ENCODE peak calls at places on chromosomes 13 and 19, in nine cellular contexts. One of them, this sample, is unnamed.

GRCh38 chr19:28633223-28634030 is 579.5 kb downstream of the UQCRFS1 start:
- DNase-seq in stimulated activated CD4-positive, alpha-beta T cell treated with anti-CD3 and anti-CD28 coated beads, Interleukin-2, amount 100 ng/mL, for 48 hours: peak; percentile 28
- DNase-seq in hepatic stellate cell: peak; percentile 57
- DNase-seq in M059J: no peak
- DNase-seq in GM10248: peak; percentile 40
- DNase-seq in substantia nigra: no peak
- DNase-seq in EH: peak; percentile 60
- DNase-seq in NCI-H1092: no peak
- DNase-seq in fibroblast of lung: peak; percentile 49
- DNase-seq in this sample: peak; percentile 36

GRCh38 chr19:40150170-40150569 is 41.1 kb upstream of the MAP3K10 start:
- DNase-seq in stimulated activated CD4-positive, alpha-beta T cell treated with anti-CD3 and anti-CD28 coated beads, Interleukin-2, amount 100 ng/mL, for 48 hours: no peak
- DNase-seq in hepatic stellate cell: no peak
- DNase-seq in M059J: no peak
- DNase-seq in GM10248: no peak
- DNase-seq in substantia nigra: no peak
- DNase-seq in EH: peak; percentile 38
- DNase-seq in NCI-H1092: no peak
- DNase-seq in fibroblast of lung: peak; percentile 5
- DNase-seq in this sample: no peak

GRCh38 chr13:24203726-24204295 is 43.3 kb downstream of the SPATA13 start:
- DNase-seq in stimulated activated CD4-positive, alpha-beta T cell treated with anti-CD3 and anti-CD28 coated beads, Interleukin-2, amount 100 ng/mL, for 48 hours: no peak
- DNase-seq in hepatic stellate cell: no peak
- DNase-seq in M059J: no peak
- DNase-seq in GM10248: no peak
- DNase-seq in substantia nigra: no peak
- DNase-seq in EH: peak; percentile 55
- DNase-seq in NCI-H1092: no peak
- DNase-seq in fibroblast of lung: no peak
- DNase-seq in this sample: no peak

GRCh38 chr19:49338691-49339363 is 3.6 kb downstream of the CD37 start:
- DNase-seq in stimulated activated CD4-positive, alpha-beta T cell treated with anti-CD3 and anti-CD28 coated beads, Interleukin-2, amount 100 ng/mL, for 48 hours: no peak
- DNase-seq in hepatic stellate cell: peak; percentile 40
- DNase-seq in M059J: no peak
- DNase-seq in GM10248: peak; percentile 27
- DNase-seq in substantia nigra: no peak
- DNase-seq in EH: peak; percentile 41
- DNase-seq in NCI-H1092: no peak
- DNase-seq in fibroblast of lung: peak; percentile 49
- DNase-seq in this sample: no peak

GRCh38 chr13:110138009-110138699 is 168.8 kb downstream of the COL4A1 start:
- DNase-seq in stimulated activated CD4-positive, alpha-beta T cell treated with anti-CD3 and anti-CD28 coated beads, Interleukin-2, amount 100 ng/mL, for 48 hours: peak; percentile 55
- DNase-seq in hepatic stellate cell: peak; percentile 86
- DNase-seq in M059J: peak; percentile 81
- DNase-seq in GM10248: peak; percentile 60
- DNase-seq in substantia nigra: peak; percentile 73
- DNase-seq in EH: peak; percentile 81
- DNase-seq in NCI-H1092: peak; percentile 48
- DNase-seq in fibroblast of lung: peak; percentile 82
- DNase-seq in this sample: peak; percentile 61

GRCh38 chr19:47729468-47729798 is 15.9 kb upstream of the NOP53 start:
- DNase-seq in stimulated activated CD4-positive, alpha-beta T cell treated with anti-CD3 and anti-CD28 coated beads, Interleukin-2, amount 100 ng/mL, for 48 hours: no peak
- DNase-seq in hepatic stellate cell: peak; percentile 89
- DNase-seq in M059J: peak; percentile 96
- DNase-seq in GM10248: no peak
- DNase-seq in substantia nigra: no peak
- DNase-seq in EH: peak; percentile 97
- DNase-seq in NCI-H1092: no peak
- DNase-seq in fibroblast of lung: peak; percentile 92
- DNase-seq in this sample: no peak

GRCh38 chr13:98835156-98835555 is 82.7 kb upstream of the SLC15A1 start:
- DNase-seq in stimulated activated CD4-positive, alpha-beta T cell treated with anti-CD3 and anti-CD28 coated beads, Interleukin-2, amount 100 ng/mL, for 48 hours: no peak
- DNase-seq in hepatic stellate cell: no peak
- DNase-seq in M059J: no peak
- DNase-seq in GM10248: no peak
- DNase-seq in substantia nigra: no peak
- DNase-seq in EH: no peak
- DNase-seq in NCI-H1092: peak; percentile 72
- DNase-seq in fibroblast of lung: no peak
- DNase-seq in this sample: no peak

GRCh38 chr13:107730835-107731234 is 484.5 kb downstream of the LIG4 start:
- DNase-seq in stimulated activated CD4-positive, alpha-beta T cell treated with anti-CD3 and anti-CD28 coated beads, Interleukin-2, amount 100 ng/mL, for 48 hours: no peak
- DNase-seq in hepatic stellate cell: no peak
- DNase-seq in M059J: no peak
- DNase-seq in GM10248: no peak
- DNase-seq in substantia nigra: no peak
- DNase-seq in EH: no peak
- DNase-seq in NCI-H1092: no peak
- DNase-seq in fibroblast of lung: peak; percentile 66
- DNase-seq in this sample: no peak

GRCh38 chr13:114339779-114340534 is 25.7 kb downstream of the CHAMP1 start:
- DNase-seq in stimulated activated CD4-positive, alpha-beta T cell treated with anti-CD3 and anti-CD28 coated beads, Interleukin-2, amount 100 ng/mL, for 48 hours: no peak
- DNase-seq in hepatic stellate cell: peak; percentile 31
- DNase-seq in M059J: peak; percentile 58
- DNase-seq in GM10248: no peak
- DNase-seq in substantia nigra: no peak
- DNase-seq in EH: peak; percentile 66
- DNase-seq in NCI-H1092: peak; percentile 74
- DNase-seq in fibroblast of lung: peak; percentile 26
- DNase-seq in this sample: no peak

GRCh38 chr19:33064117-33064777 is 441 bp downstream of the RHPN2 start:
- DNase-seq in stimulated activated CD4-positive, alpha-beta T cell treated with anti-CD3 and anti-CD28 coated beads, Interleukin-2, amount 100 ng/mL, for 48 hours: no peak
- DNase-seq in hepatic stellate cell: no peak
- DNase-seq in M059J: no peak
- DNase-seq in GM10248: peak; percentile 65
- DNase-seq in substantia nigra: no peak
- DNase-seq in EH: peak; percentile 31
- DNase-seq in NCI-H1092: no peak
- DNase-seq in fibroblast of lung: peak; percentile 7
- DNase-seq in this sample: no peak

GRCh38 chr13:68987585-68987984 is 1120.0 kb upstream of the ATXN8OS start:
- DNase-seq in stimulated activated CD4-positive, alpha-beta T cell treated with anti-CD3 and anti-CD28 coated beads, Interleukin-2, amount 100 ng/mL, for 48 hours: no peak
- DNase-seq in hepatic stellate cell: no peak
- DNase-seq in M059J: no peak
- DNase-seq in GM10248: no peak
- DNase-seq in substantia nigra: no peak
- DNase-seq in EH: no peak
- DNase-seq in NCI-H1092: no peak
- DNase-seq in fibroblast of lung: no peak
- DNase-seq in this sample: no peak

GRCh38 chr19:46324277-46324676 is 22.6 kb upstream of the PPP5C start:
- DNase-seq in stimulated activated CD4-positive, alpha-beta T cell treated with anti-CD3 and anti-CD28 coated beads, Interleukin-2, amount 100 ng/mL, for 48 hours: no peak
- DNase-seq in hepatic stellate cell: no peak
- DNase-seq in M059J: no peak
- DNase-seq in GM10248: no peak
- DNase-seq in substantia nigra: no peak
- DNase-seq in EH: no peak
- DNase-seq in NCI-H1092: no peak
- DNase-seq in fibroblast of lung: no peak
- DNase-seq in this sample: no peak

GRCh38 chr19:34938886-34939285 is 12.2 kb downstream of the ZNF30 start:
- DNase-seq in stimulated activated CD4-positive, alpha-beta T cell treated with anti-CD3 and anti-CD28 coated beads, Interleukin-2, amount 100 ng/mL, for 48 hours: no peak
- DNase-seq in hepatic stellate cell: no peak
- DNase-seq in M059J: no peak
- DNase-seq in GM10248: no peak
- DNase-seq in substantia nigra: no peak
- DNase-seq in EH: no peak
- DNase-seq in NCI-H1092: no peak
- DNase-seq in fibroblast of lung: no peak
- DNase-seq in this sample: no peak

GRCh38 chr19:1213391-1214286 is 8.1 kb downstream of the STK11 start:
- DNase-seq in stimulated activated CD4-positive, alpha-beta T cell treated with anti-CD3 and anti-CD28 coated beads, Interleukin-2, amount 100 ng/mL, for 48 hours: no peak
- DNase-seq in hepatic stellate cell: peak; percentile 68
- DNase-seq in M059J: peak; percentile 88
- DNase-seq in GM10248: peak; percentile 55
- DNase-seq in substantia nigra: peak; percentile 43
- DNase-seq in EH: peak; percentile 90
- DNase-seq in NCI-H1092: no peak
- DNase-seq in fibroblast of lung: peak; percentile 78
- DNase-seq in this sample: no peak

GRCh38 chr13:35621989-35622388 is 145.5 kb upstream of the MAB21L1 start:
- DNase-seq in stimulated activated CD4-positive, alpha-beta T cell treated with anti-CD3 and anti-CD28 coated beads, Interleukin-2, amount 100 ng/mL, for 48 hours: no peak
- DNase-seq in hepatic stellate cell: no peak
- DNase-seq in M059J: peak; percentile 15
- DNase-seq in GM10248: no peak
- DNase-seq in substantia nigra: no peak
- DNase-seq in EH: peak; percentile 64
- DNase-seq in NCI-H1092: no peak
- DNase-seq in fibroblast of lung: no peak
- DNase-seq in this sample: no peak

GRCh38 chr19:49528211-49528771 is 488 bp downstream of the RCN3 start:
- DNase-seq in stimulated activated CD4-positive, alpha-beta T cell treated with anti-CD3 and anti-CD28 coated beads, Interleukin-2, amount 100 ng/mL, for 48 hours: no peak
- DNase-seq in hepatic stellate cell: peak; percentile 70
- DNase-seq in M059J: no peak
- DNase-seq in GM10248: no peak
- DNase-seq in substantia nigra: no peak
- DNase-seq in EH: peak; percentile 84
- DNase-seq in NCI-H1092: no peak
- DNase-seq in fibroblast of lung: peak; percentile 69
- DNase-seq in this sample: no peak

GRCh38 chr19:10431254-10431942 is 11.1 kb downstream of the PDE4A start:
- DNase-seq in stimulated activated CD4-positive, alpha-beta T cell treated with anti-CD3 and anti-CD28 coated beads, Interleukin-2, amount 100 ng/mL, for 48 hours: no peak
- DNase-seq in hepatic stellate cell: no peak
- DNase-seq in M059J: peak; percentile 50
- DNase-seq in GM10248: peak; percentile 62
- DNase-seq in substantia nigra: no peak
- DNase-seq in EH: peak; percentile 36
- DNase-seq in NCI-H1092: no peak
- DNase-seq in fibroblast of lung: peak; percentile 39
- DNase-seq in this sample: no peak

GRCh38 chr13:98184796-98185195 is 7.7 kb upstream of the RNF113B start:
- DNase-seq in stimulated activated CD4-positive, alpha-beta T cell treated with anti-CD3 and anti-CD28 coated beads, Interleukin-2, amount 100 ng/mL, for 48 hours: no peak
- DNase-seq in hepatic stellate cell: no peak
- DNase-seq in M059J: peak; percentile 24
- DNase-seq in GM10248: no peak
- DNase-seq in substantia nigra: no peak
- DNase-seq in EH: peak; percentile 58
- DNase-seq in NCI-H1092: no peak
- DNase-seq in fibroblast of lung: peak; percentile 76
- DNase-seq in this sample: no peak

This sample was measured in NCI-H2029 treated with DMSO at 0.1 percent for 48 hours.